ENCODE peak calls at places on chromosomes 13 and 19, in four cellular contexts. T, K, X and Y are unnamed samples.

GRCh38 chr13:83508905-83509304 is 373.4 kb downstream of the SLITRK1 start:
- DNase-seq in T (no peak), K (no peak), X (no peak), Y (no peak)

GRCh38 chr19:38095411-38096308 is 128.4 kb downstream of the DPF1 start:
- DNase-seq in T (peak; percentile 67), K (peak; percentile 63), X (peak; percentile 60), Y (peak; percentile 89)

GRCh38 chr19:5045956-5046338 is 77.0 kb downstream of the KDM4B start:
- DNase-seq in T (no peak), K (no peak), X (no peak), Y (no peak)

GRCh38 chr19:572891-573825 is 762 bp downstream of the BSG start:
- DNase-seq in T (no peak), K (peak; percentile 67), X (no peak), Y (peak; percentile 83)

GRCh38 chr13:34867590-34867989 is 74.5 kb upstream of the NBEA start:
- DNase-seq in T (no peak), K (no peak), X (no peak), Y (no peak)

GRCh38 chr19:44717603-44718002 is 18.7 kb downstream of the CEACAM16 start:
- DNase-seq in T (no peak), K (no peak), X (no peak), Y (no peak)

GRCh38 chr13:42859760-42860159 is 78.4 kb downstream of the FAM216B start:
- DNase-seq in T (no peak), K (no peak), X (no peak), Y (no peak)

GRCh38 chr13:80132741-80133601 is 208.0 kb downstream of the SPRY2 start:
- DNase-seq in T (no peak), K (peak; percentile 43), X (no peak), Y (peak; percentile 48)

GRCh38 chr13:107808388-107808787 is 406.9 kb downstream of the LIG4 start:
- DNase-seq in T (no peak), K (no peak), X (no peak), Y (no peak)

GRCh38 chr13:99886706-99887105 is 84.9 kb downstream of the ZIC5 start:
- DNase-seq in T (no peak), K (no peak), X (no peak), Y (no peak)

GRCh38 chr19:37902668-37903067 is 3.7 kb downstream of the WDR87 start:
- DNase-seq in T (peak; percentile 78), K (peak; percentile 75), X (peak; percentile 81), Y (peak; percentile 83)

GRCh38 chr13:101576452-101576851 is 124.0 kb downstream of the ITGBL1 start:
- DNase-seq in T (no peak), K (no peak), X (no peak), Y (no peak)

GRCh38 chr19:55581828-55582223 is 1.2 kb upstream of the ZNF579 start:
- DNase-seq in T (no peak), K (no peak), X (no peak), Y (no peak)

GRCh38 chr13:29845440-29846056 is 4.9 kb downstream of the UBL3 start:
- DNase-seq in T (no peak), K (no peak), X (no peak), Y (no peak)

GRCh38 chr13:107883561-107884175 is 331.7 kb downstream of the LIG4 start:
- DNase-seq in T (no peak), K (no peak), X (no peak), Y (no peak)

GRCh38 chr13:40102854-40103253 is 447.4 kb downstream of the COG6 start:
- DNase-seq in T (no peak), K (no peak), X (peak; percentile 27), Y (peak; percentile 11)

GRCh38 chr19:7355151-7355845 is 6.6 kb downstream of the ARHGEF18 start:
- DNase-seq in T (no peak), K (no peak), X (no peak), Y (peak; percentile 85)

GRCh38 chr13:98581971-98582702 is 5.2 kb upstream of the STK24 start:
- DNase-seq in T (no peak), K (no peak), X (no peak), Y (peak; percentile 61)

GRCh38 chr19:17339088-17339741 is 1.9 kb downstream of the GTPBP3 start:
- DNase-seq in T (no peak), K (peak; percentile 34), X (no peak), Y (no peak)

GRCh38 chr19:31499826-31500539 is 150.7 kb upstream of the TSHZ3 start:
- DNase-seq in T (no peak), K (no peak), X (no peak), Y (no peak)

GRCh38 chr19:3722443-3723109 is 14.4 kb downstream of the TJP3 start:
- DNase-seq in T (no peak), K (no peak), X (no peak), Y (no peak)

GRCh38 chr13:71645467-71645866 is 221.5 kb downstream of the DACH1 start:
- DNase-seq in T (no peak), K (no peak), X (no peak), Y (no peak)

GRCh38 chr19:6736917-6737283 is 480 bp downstream of the GPR108 start:
- DNase-seq in T (no peak), K (no peak), X (no peak), Y (no peak)

GRCh38 chr19:48752511-48753365 is at the start of gene FUT1:
- DNase-seq in T (no peak), K (peak; percentile 83), X (peak; percentile 49), Y (peak; percentile 72)

GRCh38 chr19:49347835-49348234 is 12.6 kb downstream of the CD37 start:
- DNase-seq in T (no peak), K (no peak), X (no peak), Y (peak; percentile 84)

GRCh38 chr13:75455962-75456361 is 26.0 kb downstream of the TBC1D4 start:
- DNase-seq in T (no peak), K (no peak), X (no peak), Y (no peak)

GRCh38 chr13:95603887-95604533 is 40.5 kb downstream of the DZIP1 start:
- DNase-seq in T (no peak), K (no peak), X (no peak), Y (no peak)

GRCh38 chr13:23617551-23618014 is 47.4 kb downstream of the TNFRSF19 start:
- DNase-seq in T (no peak), K (no peak), X (no peak), Y (no peak)

GRCh38 chr19:29337029-29337428 is 124.1 kb upstream of the UQCRFS1 start:
- DNase-seq in T (no peak), K (no peak), X (no peak), Y (no peak)

GRCh38 chr19:12163841-12164240 is 945 bp downstream of the ZNF136 start:
- DNase-seq in T (no peak), K (no peak), X (no peak), Y (peak; percentile 55)

GRCh38 chr13:32314968-32315254 is 252 bp downstream of the ZAR1L start:
- DNase-seq in T (peak; percentile 8), K (no peak), X (peak; percentile 80), Y (peak; percentile 48)

GRCh38 chr19:38557205-38557799 is 60.5 kb downstream of the MAP4K1 start:
- DNase-seq in T (no peak), K (peak; percentile 41), X (peak; percentile 55), Y (no peak)

GRCh38 chr13:45863716-45864590 is 12.4 kb upstream of the SIAH3 start:
- DNase-seq in T (no peak), K (no peak), X (no peak), Y (no peak)

GRCh38 chr19:13164370-13165090 is 14.3 kb downstream of the IER2 start:
- DNase-seq in T (peak; percentile 80), K (peak; percentile 63), X (peak; percentile 56), Y (peak; percentile 18)